ENCODE peak calls at places on chromosomes 4 and X, in four cellular contexts. One of them, this sample, is unnamed.

GRCh38 chr4:147355849-147356248 is 125.0 kb upstream of the EDNRA start:
- DNase-seq in HepG2: no peak
- DNase-seq in K562: no peak
- DNase-seq in GM12878: no peak
- DNase-seq in this sample: no peak

GRCh38 chrX:15745179-15745578 is 7.1 kb downstream of the CA5B start:
- DNase-seq in HepG2: peak; percentile 54
- DNase-seq in K562: no peak
- DNase-seq in GM12878: no peak
- DNase-seq in this sample: no peak

GRCh38 chrX:108439961-108440696 is 491 bp downstream of the COL4A5 start:
- DNase-seq in HepG2: no peak
- DNase-seq in K562: peak; percentile 23
- DNase-seq in GM12878: no peak
- DNase-seq in this sample: peak; percentile 42

GRCh38 chr4:148539387-148539786 is 97.2 kb upstream of the NR3C2 start:
- DNase-seq in HepG2: no peak
- DNase-seq in K562: no peak
- DNase-seq in GM12878: no peak
- DNase-seq in this sample: no peak

GRCh38 chr4:38985363-38986065 is 46.7 kb downstream of the TMEM156 start:
- DNase-seq in HepG2: no peak
- DNase-seq in K562: no peak
- DNase-seq in GM12878: no peak
- DNase-seq in this sample: no peak

GRCh38 chr4:108861339-108861738 is 98.5 kb upstream of the ETNPPL start:
- DNase-seq in HepG2: no peak
- DNase-seq in K562: peak; percentile 11
- DNase-seq in GM12878: no peak
- DNase-seq in this sample: peak; percentile 16

GRCh38 chrX:54089191-54089590 is 44.9 kb upstream of the PHF8 start:
- DNase-seq in HepG2: no peak
- DNase-seq in K562: no peak
- DNase-seq in GM12878: no peak
- DNase-seq in this sample: no peak

GRCh38 chrX:95056901-95057300 is 1382.9 kb downstream of the FAM133A start:
- DNase-seq in HepG2: no peak
- DNase-seq in K562: no peak
- DNase-seq in GM12878: no peak
- DNase-seq in this sample: no peak

GRCh38 chr4:101321481-101322042 is 25.8 kb downstream of the PPP3CA start:
- DNase-seq in HepG2: no peak
- DNase-seq in K562: no peak
- DNase-seq in GM12878: no peak
- DNase-seq in this sample: no peak

GRCh38 chr4:2803624-2804448 is 11.0 kb downstream of the SH3BP2 start:
- DNase-seq in HepG2: no peak
- DNase-seq in K562: peak; percentile 52
- DNase-seq in GM12878: no peak
- DNase-seq in this sample: no peak

GRCh38 chr4:169766741-169767140 is 9.0 kb upstream of the HPF1 start:
- DNase-seq in HepG2: no peak
- DNase-seq in K562: no peak
- DNase-seq in GM12878: no peak
- DNase-seq in this sample: no peak

GRCh38 chrX:103878466-103879151 is 46.6 kb upstream of the RAB9B start:
- DNase-seq in HepG2: peak; percentile 0
- DNase-seq in K562: no peak
- DNase-seq in GM12878: no peak
- DNase-seq in this sample: no peak

GRCh38 chrX:132622130-132622529 is 133.3 kb upstream of the MBNL3 start:
- DNase-seq in HepG2: no peak
- DNase-seq in K562: peak; percentile 20
- DNase-seq in GM12878: no peak
- DNase-seq in this sample: no peak

DNA sequence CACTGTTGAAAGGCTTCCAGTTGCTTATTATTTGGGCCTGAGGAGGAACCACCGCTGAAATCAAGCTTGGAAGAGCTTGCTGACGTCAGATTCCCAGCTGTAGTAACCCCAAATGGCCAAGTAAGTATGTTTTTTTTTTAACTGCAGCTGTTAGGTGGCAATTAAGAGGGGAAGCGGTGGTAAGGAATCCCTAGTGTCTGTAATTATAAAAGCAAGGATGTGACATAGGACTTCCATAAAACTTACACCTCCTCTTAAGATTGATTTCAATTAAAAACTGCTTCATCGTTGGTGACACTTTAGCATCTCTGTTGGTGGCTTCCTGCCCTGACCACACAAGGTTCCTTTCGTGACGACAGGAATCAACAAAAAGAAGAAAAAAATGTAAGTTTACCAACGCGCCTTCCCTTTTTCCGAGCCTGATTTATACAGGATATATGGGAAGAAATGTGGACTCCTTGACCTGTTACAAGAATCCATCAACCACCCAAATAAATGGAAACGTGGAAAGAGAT is 908 bp downstream of the RELL1 start:
- DNase-seq in HepG2: no peak
- DNase-seq in K562: no peak
- DNase-seq in GM12878: no peak
- DNase-seq in this sample: no peak
- TF ChIP-seq SP1 in HepG2: no peak
- TF ChIP-seq SP1 in K562: no peak
- TF ChIP-seq SP1 in GM12878: no peak
- TF ChIP-seq SP1 in this sample: no peak

GRCh38 chrX:150212672-150213480 is 150.2 kb upstream of the MAMLD1 start:
- DNase-seq in HepG2: no peak
- DNase-seq in K562: no peak
- DNase-seq in GM12878: no peak
- DNase-seq in this sample: no peak
- TF ChIP-seq BHLHE40 in HepG2: no peak
- TF ChIP-seq BHLHE40 in K562: no peak
- TF ChIP-seq BHLHE40 in GM12878: no peak
- TF ChIP-seq BHLHE40 in this sample: no peak

DNA sequence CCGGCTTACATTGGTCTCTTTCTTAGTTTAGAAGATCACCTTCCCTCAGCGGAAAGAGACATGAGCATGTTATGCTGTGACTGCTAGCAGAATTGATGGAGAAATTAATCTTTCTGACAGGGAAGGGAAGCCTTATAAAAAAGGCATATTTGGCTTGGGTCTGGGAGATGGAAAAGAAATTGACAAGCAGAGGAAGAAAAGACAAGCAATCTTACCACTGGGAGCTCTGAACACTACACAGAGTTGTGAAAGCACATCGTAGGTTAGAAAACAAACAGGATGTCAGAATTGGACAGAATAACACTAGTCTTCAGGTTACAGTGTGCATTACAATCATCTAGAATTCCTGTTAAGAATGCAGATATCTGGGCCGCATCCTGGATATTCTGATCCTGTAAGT is 1493.8 kb upstream of the IGFBP7 start:
- DNase-seq in HepG2: no peak
- DNase-seq in K562: no peak
- DNase-seq in GM12878: no peak
- DNase-seq in this sample: no peak
- TF ChIP-seq SP1 in HepG2: no peak
- TF ChIP-seq SP1 in K562: no peak
- TF ChIP-seq SP1 in GM12878: no peak
- TF ChIP-seq SP1 in this sample: no peak

GRCh38 chr4:99878604-99879003 is 15.6 kb downstream of the LAMTOR3 start:
- DNase-seq in HepG2: no peak
- DNase-seq in K562: no peak
- DNase-seq in GM12878: no peak
- DNase-seq in this sample: no peak
- TF ChIP-seq BHLHE40 in HepG2: no peak
- TF ChIP-seq BHLHE40 in K562: no peak
- TF ChIP-seq BHLHE40 in GM12878: no peak
- TF ChIP-seq BHLHE40 in this sample: no peak

DNA sequence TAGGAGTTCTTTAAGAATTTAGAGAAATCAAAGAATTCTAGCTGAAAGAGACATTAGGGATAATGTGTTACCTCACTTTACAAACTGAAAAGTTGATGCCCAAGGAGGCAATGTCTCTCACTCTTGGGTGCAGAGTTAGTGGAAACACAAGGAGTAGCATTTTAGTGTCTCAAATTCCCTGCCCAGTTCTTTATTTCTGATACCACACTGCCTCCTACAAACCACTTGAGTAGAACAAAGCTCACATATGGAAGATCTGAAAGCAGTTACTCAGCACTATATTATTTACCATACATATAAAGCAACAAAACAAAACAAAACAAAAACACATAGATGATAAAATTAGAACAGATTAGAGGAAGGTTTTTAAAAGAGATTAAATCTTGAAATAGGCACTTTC is 124.2 kb downstream of the REELD1 start:
- DNase-seq in HepG2: no peak
- DNase-seq in K562: no peak
- DNase-seq in GM12878: no peak
- DNase-seq in this sample: no peak
- TF ChIP-seq SP1 in HepG2: no peak
- TF ChIP-seq SP1 in K562: no peak
- TF ChIP-seq SP1 in GM12878: no peak
- TF ChIP-seq SP1 in this sample: no peak

GRCh38 chrX:39969099-39969825 is 128.5 kb downstream of the BCOR start:
- DNase-seq in HepG2: no peak
- DNase-seq in K562: no peak
- DNase-seq in GM12878: no peak
- DNase-seq in this sample: peak; percentile 72
- TF ChIP-seq BHLHE40 in HepG2: no peak
- TF ChIP-seq BHLHE40 in K562: no peak
- TF ChIP-seq BHLHE40 in GM12878: no peak
- TF ChIP-seq BHLHE40 in this sample: no peak

GRCh38 chr4:152382057-152382785 is 153.7 kb downstream of the FBXW7 start:
- DNase-seq in HepG2: no peak
- DNase-seq in K562: no peak
- DNase-seq in GM12878: no peak
- DNase-seq in this sample: no peak
- TF ChIP-seq SP1 in HepG2: no peak
- TF ChIP-seq SP1 in K562: no peak
- TF ChIP-seq SP1 in GM12878: no peak
- TF ChIP-seq SP1 in this sample: no peak

GRCh38 chr4:72971572-72971971 is 97.9 kb downstream of the COX18 start:
- DNase-seq in HepG2: no peak
- DNase-seq in K562: no peak
- DNase-seq in GM12878: no peak
- DNase-seq in this sample: no peak

GRCh38 chr4:72974694-72975487 is 94.6 kb downstream of the COX18 start:
- DNase-seq in HepG2: no peak
- DNase-seq in K562: no peak
- DNase-seq in GM12878: no peak
- DNase-seq in this sample: peak; percentile 24

GRCh38 chr4:72970756-72971155 is 98.8 kb downstream of the COX18 start:
- DNase-seq in HepG2: no peak
- DNase-seq in K562: no peak
- DNase-seq in GM12878: no peak
- DNase-seq in this sample: no peak

GRCh38 chr4:72966652-72967051 is 102.9 kb downstream of the COX18 start:
- DNase-seq in HepG2: no peak
- DNase-seq in K562: no peak
- DNase-seq in GM12878: no peak
- DNase-seq in this sample: no peak

DNA sequence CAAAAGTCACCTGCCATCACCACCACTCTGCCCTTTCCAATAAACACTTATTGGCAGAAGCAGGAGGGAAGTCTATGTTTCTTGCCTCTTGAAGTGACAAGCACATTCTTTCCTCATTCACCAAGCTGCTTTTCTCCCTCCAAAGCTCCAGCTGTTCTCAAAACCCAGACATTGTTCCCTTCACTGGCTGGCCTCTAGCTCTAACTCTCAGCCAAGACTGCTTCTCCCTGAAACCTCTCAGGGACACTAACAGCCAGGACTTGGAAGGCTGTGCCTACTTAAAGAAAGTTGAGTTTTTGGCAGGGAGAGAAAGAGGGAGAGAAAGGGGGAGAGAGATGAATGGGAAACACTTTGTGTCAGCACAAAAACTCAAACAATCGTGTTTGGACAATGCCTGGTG is 99.6 kb downstream of the COX18 start:
- DNase-seq in HepG2: no peak
- DNase-seq in K562: no peak
- DNase-seq in GM12878: no peak
- DNase-seq in this sample: no peak
- TF ChIP-seq BHLHE40 in HepG2: no peak
- TF ChIP-seq BHLHE40 in K562: no peak
- TF ChIP-seq BHLHE40 in GM12878: no peak
- TF ChIP-seq BHLHE40 in this sample: no peak

DNA sequence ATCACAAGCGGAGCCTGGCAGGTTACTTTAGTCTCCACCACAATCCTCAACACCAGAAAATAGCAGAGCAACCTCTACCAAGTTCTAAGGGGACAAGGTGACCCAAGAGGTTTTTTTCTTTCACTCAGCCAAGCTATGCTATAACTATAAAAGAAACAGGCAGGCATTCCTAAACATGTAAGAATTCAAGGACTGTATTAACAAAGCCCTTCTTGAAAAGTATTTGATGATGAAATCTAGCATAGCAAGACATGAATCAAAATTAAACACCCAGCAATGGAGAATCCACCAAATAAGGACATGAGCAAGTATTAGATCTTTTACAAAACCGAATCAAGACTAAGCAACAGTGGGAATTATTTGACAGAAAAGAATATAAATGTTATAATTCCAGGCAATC is 25.7 kb upstream of the C1QTNF7 start:
- DNase-seq in HepG2: no peak
- DNase-seq in K562: no peak
- DNase-seq in GM12878: no peak
- DNase-seq in this sample: no peak
- TF ChIP-seq SP1 in HepG2: no peak
- TF ChIP-seq SP1 in K562: no peak
- TF ChIP-seq SP1 in GM12878: no peak
- TF ChIP-seq SP1 in this sample: no peak